ENCODE peak calls at places on chromosome 1, in six cellular contexts. D, M, V, R, F and Q are unnamed samples.

GRCh38 chr1:37143818-37144217 is 109.5 kb upstream of the GRIK3 start:
- DNase-seq in D (no peak), M (no peak), V (no peak), R (peak), F (no peak), Q (no peak)

GRCh38 chr1:29670752-29671151 is 434.4 kb downstream of the PTPRU start:
- DNase-seq in D (peak), M (no peak), V (no peak), R (no peak), F (no peak), Q (no peak)

GRCh38 chr1:27605796-27606707 is 2.1 kb upstream of the AHDC1 start:
- DNase-seq in D (peak), M (peak), V (no peak), R (peak), F (peak), Q (no peak)

GRCh38 chr1:109890115-109890953 is 20.3 kb upstream of the CSF1 start:
- DNase-seq in D (no peak), M (peak), V (no peak), R (no peak), F (no peak), Q (no peak)

GRCh38 chr1:2194319-2194897 is at the start of gene FAAP20:
- DNase-seq in D (no peak), M (peak), V (no peak), R (peak), F (no peak), Q (no peak)

GRCh38 chr1:217027403-217028080 is 304.3 kb upstream of the ESRRG start:
- DNase-seq in D (no peak), M (no peak), V (no peak), R (no peak), F (no peak), Q (no peak)

GRCh38 chr1:224080082-224080774 is 33.7 kb upstream of the FBXO28 start:
- DNase-seq in D (no peak), M (peak), V (no peak), R (no peak), F (no peak), Q (no peak)

GRCh38 chr1:23217421-23218115 is at the start of gene HTR1D:
- DNase-seq in D (no peak), M (no peak), V (no peak), R (peak), F (peak), Q (no peak)

GRCh38 chr1:1246601-1247340 is at the start of gene C1QTNF12:
- DNase-seq in D (no peak), M (peak), V (no peak), R (no peak), F (no peak), Q (no peak)

GRCh38 chr1:110628356-110629105 is 22.4 kb upstream of the KCNA2 start:
- DNase-seq in D (no peak), M (no peak), V (no peak), R (no peak), F (no peak), Q (no peak)

GRCh38 chr1:169460193-169460833 is 25.4 kb downstream of the SLC19A2 start:
- DNase-seq in D (peak), M (peak), V (peak), R (peak), F (no peak), Q (no peak)

GRCh38 chr1:153548722-153549695 is at the start of gene S100A3:
- DNase-seq in D (peak), M (peak), V (peak), R (no peak), F (no peak), Q (peak)

GRCh38 chr1:115982399-115982798 is 6.1 kb downstream of the SLC22A15 start:
- DNase-seq in D (no peak), M (no peak), V (no peak), R (no peak), F (no peak), Q (no peak)

GRCh38 chr1:227885648-227886502 is 61.9 kb downstream of the WNT9A start:
- DNase-seq in D (peak), M (peak), V (peak), R (no peak), F (peak), Q (no peak)

GRCh38 chr1:165403835-165404482 is 41.0 kb downstream of the RXRG start:
- DNase-seq in D (no peak), M (peak), V (no peak), R (peak), F (peak), Q (no peak)

GRCh38 chr1:227946624-227947424 is 908 bp downstream of the WNT9A start:
- DNase-seq in D (peak), M (peak), V (peak), R (peak), F (peak), Q (no peak)

GRCh38 chr1:191685669-191686068 is 472.6 kb upstream of the RGS18 start:
- DNase-seq in D (no peak), M (no peak), V (no peak), R (no peak), F (no peak), Q (no peak)

GRCh38 chr1:6137758-6138157 is 42.4 kb downstream of the CHD5 start:
- DNase-seq in D (no peak), M (no peak), V (no peak), R (no peak), F (no peak), Q (no peak)

GRCh38 chr1:244801246-244801645 is 34.2 kb upstream of the COX20 start:
- DNase-seq in D (no peak), M (peak), V (no peak), R (peak), F (no peak), Q (no peak)

GRCh38 chr1:76053021-76053420 is 21.5 kb upstream of the ST6GALNAC3 start:
- DNase-seq in D (no peak), M (no peak), V (no peak), R (peak), F (no peak), Q (no peak)

GRCh38 chr1:30683699-30684098 is 39.7 kb downstream of the MATN1 start:
- DNase-seq in D (no peak), M (no peak), V (peak), R (no peak), F (no peak), Q (no peak)

GRCh38 chr1:223852337-223852736 is 6.6 kb upstream of the TP53BP2 start:
- DNase-seq in D (no peak), M (no peak), V (no peak), R (no peak), F (no peak), Q (no peak)

GRCh38 chr1:152924191-152924590 is 15.8 kb downstream of the IVL start:
- DNase-seq in D (no peak), M (peak), V (no peak), R (no peak), F (no peak), Q (no peak)

GRCh38 chr1:207752456-207753132 is 740 bp downstream of the CD46 start:
- DNase-seq in D (peak), M (peak), V (peak), R (peak), F (peak), Q (no peak)

GRCh38 chr1:2284932-2285331 is 56.8 kb downstream of the SKI start:
- DNase-seq in D (no peak), M (no peak), V (no peak), R (no peak), F (no peak), Q (no peak)

GRCh38 chr1:178509608-178510007 is 3.3 kb upstream of the TEX35 start:
- DNase-seq in D (no peak), M (no peak), V (no peak), R (no peak), F (no peak), Q (no peak)

GRCh38 chr1:54610601-54611580 is 12.4 kb downstream of the FAM151A start:
- DNase-seq in D (no peak), M (no peak), V (no peak), R (no peak), F (no peak), Q (no peak)

GRCh38 chr1:172356620-172357019 is 63.9 kb upstream of the C1orf105 start:
- DNase-seq in D (peak), M (peak), V (no peak), R (no peak), F (no peak), Q (no peak)

GRCh38 chr1:94142022-94142421 is 21.1 kb upstream of the ABCA4 start:
- DNase-seq in D (no peak), M (peak), V (no peak), R (no peak), F (no peak), Q (no peak)

GRCh38 chr1:43708006-43708412 is 673 bp downstream of the ST3GAL3 start:
- DNase-seq in D (no peak), M (no peak), V (no peak), R (no peak), F (no peak), Q (no peak)

GRCh38 chr1:71593523-71593922 is 512.7 kb upstream of the ZRANB2 start:
- DNase-seq in D (no peak), M (no peak), V (no peak), R (no peak), F (no peak), Q (no peak)

GRCh38 chr1:226974544-226975258 is 34.6 kb downstream of the COQ8A start:
- DNase-seq in D (peak), M (no peak), V (no peak), R (no peak), F (peak), Q (no peak)

GRCh38 chr1:43836267-43836951 is 97.2 kb upstream of the ARTN start:
- DNase-seq in D (peak), M (peak), V (peak), R (peak), F (peak), Q (peak)

GRCh38 chr1:33482412-33482811 is 10.0 kb downstream of the ZSCAN20 start:
- DNase-seq in D (no peak), M (no peak), V (no peak), R (no peak), F (no peak), Q (no peak)

GRCh38 chr1:66599346-66599745 is 65.4 kb downstream of the SGIP1 start:
- DNase-seq in D (no peak), M (no peak), V (no peak), R (no peak), F (no peak), Q (no peak)

GRCh38 chr1:213623103-213623581 is 364.6 kb upstream of the PROX1 start:
- DNase-seq in D (no peak), M (no peak), V (no peak), R (no peak), F (no peak), Q (no peak)

GRCh38 chr1:161020573-161021167 is at the start of gene F11R:
- DNase-seq in D (peak), M (peak), V (peak), R (peak), F (peak), Q (no peak)

GRCh38 chr1:10253755-10254154 is 43.4 kb downstream of the KIF1B start:
- DNase-seq in D (no peak), M (peak), V (no peak), R (no peak), F (no peak), Q (peak)

GRCh38 chr1:45230537-45230936 is 24.1 kb upstream of the ZSWIM5 start:
- DNase-seq in D (peak), M (peak), V (no peak), R (no peak), F (peak), Q (no peak)
- TF ChIP-seq CTCF in D (peak), M (peak), V (no peak), R (no peak), F (no peak), Q (no peak)

GRCh38 chr1:16164821-16165364 is 9.0 kb upstream of the EPHA2 start:
- DNase-seq in D (no peak), M (no peak), V (no peak), R (no peak), F (no peak), Q (no peak)

GRCh38 chr1:16168622-16169021 is 12.8 kb upstream of the EPHA2 start:
- DNase-seq in D (no peak), M (no peak), V (no peak), R (no peak), F (no peak), Q (no peak)

GRCh38 chr1:16165548-16165947 is 9.7 kb upstream of the EPHA2 start:
- DNase-seq in D (no peak), M (no peak), V (no peak), R (no peak), F (no peak), Q (no peak)

GRCh38 chr1:16166117-16166516 is 10.2 kb upstream of the EPHA2 start:
- DNase-seq in D (no peak), M (no peak), V (no peak), R (no peak), F (no peak), Q (no peak)

GRCh38 chr1:16167331-16168143 is 11.7 kb upstream of the EPHA2 start:
- DNase-seq in D (peak), M (no peak), V (no peak), R (peak), F (peak), Q (no peak)
- H3K4me3 ChIP-seq in D (peak), M (peak), V (peak), R (peak), F (peak), Q (peak)

GRCh38 chr1:12314328-12314903 is 84.6 kb downstream of the VPS13D start:
- DNase-seq in D (no peak), M (no peak), V (no peak), R (peak), F (no peak), Q (peak)
- TF ChIP-seq CTCF in D (peak), M (no peak), V (peak), R (peak), F (no peak), Q (peak)

GRCh38 chr1:63272811-63273210 is 49.6 kb upstream of the FOXD3 start:
- DNase-seq in D (no peak), M (no peak), V (no peak), R (no peak), F (no peak), Q (no peak)

GRCh38 chr1:63274979-63275378 is 47.4 kb upstream of the FOXD3 start:
- DNase-seq in D (no peak), M (no peak), V (no peak), R (no peak), F (no peak), Q (no peak)

GRCh38 chr1:63266857-63267256 is 55.5 kb upstream of the FOXD3 start:
- DNase-seq in D (no peak), M (no peak), V (no peak), R (no peak), F (no peak), Q (no peak)

GRCh38 chr1:63274371-63274770 is 48.0 kb upstream of the FOXD3 start:
- DNase-seq in D (no peak), M (no peak), V (no peak), R (no peak), F (no peak), Q (no peak)

GRCh38 chr1:63269571-63269970 is 52.8 kb upstream of the FOXD3 start:
- DNase-seq in D (no peak), M (peak), V (no peak), R (no peak), F (no peak), Q (peak)
- H3K4me3 ChIP-seq in D (no peak), M (no peak), V (no peak), R (no peak), F (no peak), Q (no peak)

GRCh38 chr1:157773723-157774350 is 3.1 kb downstream of the FCRL2 start:
- DNase-seq in D (peak), M (no peak), V (no peak), R (peak), F (no peak), Q (no peak)
- TF ChIP-seq CTCF in D (peak), M (no peak), V (no peak), R (no peak), F (no peak), Q (no peak)

GRCh38 chr1:14910947-14911721 is 242.4 kb upstream of the TMEM51 start:
- DNase-seq in D (no peak), M (peak), V (no peak), R (no peak), F (peak), Q (no peak)

GRCh38 chr1:14914351-14914988 is 239.1 kb upstream of the TMEM51 start:
- DNase-seq in D (no peak), M (no peak), V (no peak), R (no peak), F (no peak), Q (no peak)

GRCh38 chr1:14915356-14916054 is 238.0 kb upstream of the TMEM51 start:
- DNase-seq in D (peak), M (peak), V (no peak), R (peak), F (peak), Q (no peak)

GRCh38 chr1:14913475-14914155 is 239.9 kb upstream of the TMEM51 start:
- DNase-seq in D (no peak), M (peak), V (no peak), R (no peak), F (peak), Q (no peak)

DNA sequence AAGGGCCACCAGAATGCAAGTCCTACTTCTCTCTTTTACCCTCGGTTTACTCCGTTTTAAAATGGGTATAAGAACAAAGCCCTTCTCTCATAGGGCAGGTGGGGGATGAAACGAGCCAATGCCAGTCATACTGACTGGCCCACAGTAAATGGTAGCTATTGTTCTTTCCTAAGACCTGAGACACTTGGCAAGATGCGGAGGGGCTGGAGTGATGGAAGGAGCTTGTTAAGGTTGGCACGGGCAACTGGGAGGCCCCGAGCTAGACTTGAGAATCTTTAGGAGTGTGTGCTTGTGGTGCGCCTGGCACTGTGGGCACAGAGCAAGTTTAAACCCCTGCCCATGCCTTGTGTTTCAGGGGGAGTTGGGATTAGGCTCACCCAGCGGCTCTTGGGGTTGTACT is 240.7 kb upstream of the TMEM51 start:
- DNase-seq in D (no peak), M (no peak), V (no peak), R (no peak), F (peak), Q (no peak)
- H3K4me3 ChIP-seq in D (no peak), M (no peak), V (no peak), R (no peak), F (no peak), Q (no peak)

DNA sequence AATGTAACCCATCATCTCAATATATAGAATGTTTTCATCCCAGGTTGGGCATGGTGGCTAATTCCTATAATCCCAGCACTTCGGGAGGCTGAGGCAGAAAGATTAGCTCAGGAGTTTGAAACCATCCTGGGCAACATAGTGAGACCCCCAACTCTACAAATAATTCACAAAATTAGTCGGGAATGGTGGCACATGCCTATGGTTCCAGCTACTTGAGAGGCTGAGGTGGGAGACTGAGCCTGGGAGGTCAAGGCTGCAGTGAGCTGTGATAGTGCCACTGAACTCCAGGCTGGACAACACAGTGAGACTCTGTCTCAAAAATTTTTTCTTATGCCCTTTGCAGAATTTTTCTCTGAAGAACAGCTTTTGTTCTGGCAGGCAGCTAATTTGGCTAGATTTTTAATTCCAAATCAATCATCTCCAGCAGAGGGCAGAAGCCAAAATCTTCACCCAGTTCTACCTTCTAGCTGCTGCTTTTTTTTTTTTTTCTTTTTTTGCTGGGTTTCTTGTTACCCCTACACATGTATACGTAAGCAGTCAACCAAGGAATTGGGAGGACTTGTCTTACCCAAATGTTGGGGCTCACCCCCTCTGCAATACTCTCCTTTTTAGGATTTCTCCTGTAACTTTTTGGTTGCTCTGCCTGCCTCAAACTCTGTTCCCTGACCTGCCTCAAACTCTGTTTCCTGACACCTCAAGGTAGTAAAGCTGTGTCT is 2.7 kb upstream of the RAD54L start:
- DNase-seq in D (no peak), M (peak), V (no peak), R (peak), F (no peak), Q (no peak)
- TF ChIP-seq CTCF in D (no peak), M (peak), V (no peak), R (peak), F (no peak), Q (peak)

GRCh38 chr1:53368314-53369033 is 40.6 kb upstream of the LRP8 start:
- DNase-seq in D (no peak), M (no peak), V (peak), R (no peak), F (no peak), Q (no peak)

GRCh38 chr1:53369034-53369750 is 41.3 kb upstream of the LRP8 start:
- DNase-seq in D (no peak), M (no peak), V (peak), R (no peak), F (no peak), Q (no peak)

GRCh38 chr1:53367503-53368313 is 39.8 kb upstream of the LRP8 start:
- DNase-seq in D (no peak), M (no peak), V (peak), R (peak), F (no peak), Q (no peak)

GRCh38 chr1:53365405-53366063 is 37.7 kb upstream of the LRP8 start:
- DNase-seq in D (no peak), M (no peak), V (peak), R (peak), F (peak), Q (no peak)

DNA sequence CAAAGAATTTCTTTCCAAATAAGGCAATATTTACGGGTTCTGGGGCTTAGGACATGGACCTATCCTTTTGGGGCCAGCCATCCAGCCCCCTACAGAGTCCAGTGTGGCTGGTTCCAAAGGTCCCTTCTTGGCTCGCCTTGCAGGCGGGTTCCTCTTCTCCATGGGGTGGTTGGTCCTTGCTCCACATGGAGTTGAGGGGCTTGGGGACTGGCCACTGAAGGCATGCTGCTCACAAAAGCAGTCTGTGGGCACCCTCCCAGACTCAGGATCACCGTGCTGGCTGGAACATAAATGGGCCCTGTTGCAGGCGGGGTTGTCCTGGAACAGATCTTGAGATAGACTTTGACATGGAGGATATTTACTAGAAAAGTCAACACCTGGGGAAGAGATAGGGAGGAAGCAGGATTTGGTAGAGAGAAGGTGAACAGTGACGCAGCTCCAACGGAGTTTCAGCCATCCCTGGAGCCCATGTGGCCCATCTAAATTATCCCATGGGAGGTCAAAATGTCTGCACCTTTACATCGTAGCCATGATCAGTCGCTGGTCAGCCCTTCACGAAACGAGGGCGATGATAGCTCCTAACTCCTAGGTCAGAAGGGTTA is 39.1 kb upstream of the LRP8 start:
- DNase-seq in D (no peak), M (no peak), V (peak), R (no peak), F (no peak), Q (no peak)
- H3K4me3 ChIP-seq in D (no peak), M (no peak), V (no peak), R (no peak), F (no peak), Q (no peak)